ENCODE peak calls at places on chromosomes 4 and X, in five cellular contexts. I, M, X, B and S are unnamed samples.

GRCh38 chr4:70624226-70624793 is 4.2 kb upstream of the ENAM start:
- DNase-seq in X (no peak), M (no peak), I (no peak), B (no peak), S (no peak)

GRCh38 chr4:25449270-25449669 is 72.2 kb downstream of the ANAPC4 start:
- DNase-seq in M (no peak), X (no peak), B (no peak), I (no peak), S (no peak)

GRCh38 chr4:108301583-108302256 is 133.0 kb upstream of the LEF1 start:
- DNase-seq in I (no peak), B (no peak), M (no peak), X (no peak), S (no peak)

GRCh38 chr4:86847576-86847975 is 1.6 kb downstream of the SLC10A6 start:
- DNase-seq in M (no peak), X (no peak), I (no peak), B (no peak), S (no peak)

GRCh38 chrX:149504226-149504914 is 736 bp downstream of the IDS start:
- DNase-seq in B (peak; percentile 50), X (no peak), I (peak; percentile 44), M (no peak), S (no peak)

GRCh38 chr4:81164623-81165416 is 50.2 kb downstream of the PRKG2 start:
- DNase-seq in X (peak; percentile 39), M (no peak), B (no peak), I (no peak), S (no peak)

GRCh38 chrX:119726900-119727555 is 31.4 kb upstream of the SOWAHD start:
- DNase-seq in I (no peak), B (peak; percentile 3), M (no peak), X (no peak), S (no peak)

GRCh38 chrX:144730486-144730885 is 516.8 kb upstream of the SPANXN1 start:
- DNase-seq in M (no peak), I (no peak), X (no peak), B (no peak), S (no peak)

GRCh38 chr4:24991015-24991414 is 39.7 kb downstream of the LGI2 start:
- DNase-seq in M (no peak), X (peak; percentile 15), I (no peak), B (no peak), S (peak; percentile 89)

GRCh38 chr4:158295053-158295452 is 84.8 kb downstream of the TMEM144 start:
- DNase-seq in B (no peak), X (peak; percentile 8), M (no peak), I (no peak), S (no peak)

GRCh38 chr4:150355858-150356455 is 226.0 kb upstream of the MAB21L2 start:
- DNase-seq in B (no peak), M (no peak), I (no peak), X (no peak), S (no peak)

GRCh38 chr4:2712261-2712842 is 43.8 kb downstream of the TNIP2 start:
- DNase-seq in I (no peak), M (no peak), B (no peak), X (peak; percentile 14), S (peak; percentile 12)

GRCh38 chr4:3729188-3729884 is 36.8 kb upstream of the ADRA2C start:
- DNase-seq in X (no peak), B (no peak), I (no peak), M (no peak), S (peak; percentile 4)

GRCh38 chrX:118631586-118631985 is 95.8 kb upstream of the IL13RA1 start:
- DNase-seq in X (no peak), I (no peak), B (no peak), M (no peak), S (no peak)

GRCh38 chr4:32962100-32962499 is 2241.9 kb downstream of the PCDH7 start:
- DNase-seq in I (no peak), M (no peak), X (no peak), B (no peak), S (no peak)

GRCh38 chrX:70554081-70554480 is 109.4 kb downstream of the DLG3 start:
- DNase-seq in M (no peak), B (no peak), X (peak; percentile 64), I (no peak), S (peak; percentile 7)

GRCh38 chr4:41957634-41958033 is 22.4 kb downstream of the TMEM33 start:
- DNase-seq in X (peak; percentile 17), I (no peak), M (peak; percentile 30), B (no peak), S (peak; percentile 56)

GRCh38 chr4:173529505-173530325 is at the start of gene HAND2:
- DNase-seq in B (no peak), X (peak; percentile 59), M (no peak), I (no peak), S (peak; percentile 94)

GRCh38 chr4:22597471-22597870 is 81.6 kb upstream of the ADGRA3 start:
- DNase-seq in B (no peak), M (no peak), I (no peak), X (no peak), S (no peak)

GRCh38 chr4:103032575-103032974 is 13.1 kb upstream of the SLC9B1 start:
- DNase-seq in B (no peak), I (no peak), M (no peak), X (peak; percentile 22), S (peak; percentile 62)

GRCh38 chr4:108370826-108371225 is 202.1 kb upstream of the LEF1 start:
- DNase-seq in M (no peak), B (no peak), I (no peak), X (no peak), S (no peak)

GRCh38 chr4:113756005-113756410 is 5.5 kb downstream of the CAMK2D start:
- DNase-seq in I (no peak), M (no peak), X (peak; percentile 76), B (no peak), S (peak; percentile 85)

GRCh38 chr4:30718021-30718888 is 1.9 kb upstream of the PCDH7 start:
- DNase-seq in X (peak; percentile 65), B (no peak), M (no peak), I (no peak), S (peak; percentile 80)

GRCh38 chr4:40514409-40515025 is 115.1 kb downstream of the RBM47 start:
- DNase-seq in I (no peak), B (no peak), M (peak; percentile 93), X (no peak), S (no peak)

GRCh38 chr4:98423019-98423418 is 161.8 kb downstream of the RAP1GDS1 start:
- DNase-seq in M (no peak), I (no peak), B (no peak), X (no peak), S (no peak)

GRCh38 chr4:168832746-168833575 is 177.1 kb downstream of the CBR4 start:
- DNase-seq in X (no peak), M (no peak), I (no peak), B (no peak), S (peak; percentile 57)

GRCh38 chrX:18897611-18898010 is 86.3 kb downstream of the PHKA2 start:
- DNase-seq in M (no peak), I (no peak), X (no peak), B (no peak), S (no peak)

GRCh38 chr4:108049406-108049805 is 59.7 kb downstream of the HADH start:
- DNase-seq in M (no peak), B (no peak), I (no peak), X (no peak), S (no peak)

GRCh38 chrX:56563231-56564116 is at the start of gene UBQLN2:
- DNase-seq in X (peak; percentile 83), I (peak; percentile 62), B (peak; percentile 71), M (peak; percentile 58), S (peak; percentile 80)

GRCh38 chr4:120331486-120332281 is 265.0 kb upstream of the MAD2L1 start:
- DNase-seq in I (no peak), B (no peak), X (peak; percentile 42), M (peak; percentile 38), S (no peak)

GRCh38 chr4:40937140-40937725 is 187.5 kb downstream of the NSUN7 start:
- DNase-seq in I (no peak), X (no peak), B (no peak), M (no peak), S (no peak)

GRCh38 chr4:19239565-19239964 is 1012.1 kb upstream of the SLIT2 start:
- DNase-seq in B (no peak), X (no peak), I (no peak), M (no peak), S (peak; percentile 16)

GRCh38 chrX:133321441-133321840 is 93.8 kb downstream of the GPC4 start:
- DNase-seq in B (no peak), I (no peak), X (no peak), M (no peak), S (no peak)